ENCODE peak calls at places on chromosomes 5 and 9, in seven cellular contexts. G, J, P, T, R, N and K are unnamed samples.

GRCh38 chr5:38011641-38012188 is 171.9 kb upstream of the GDNF start:
- DNase-seq in G (no peak), J (no peak), P (no peak), T (no peak), R (no peak), N (no peak), K (no peak)

GRCh38 chr5:153559926-153560325 is 69.5 kb downstream of the GRIA1 start:
- DNase-seq in G (no peak), J (no peak), P (no peak), T (no peak), R (no peak), N (no peak), K (no peak)

GRCh38 chr9:129885018-129885669 is 49.9 kb downstream of the USP20 start:
- DNase-seq in G (peak; percentile 23), J (no peak), P (no peak), T (no peak), R (peak; percentile 54), N (no peak), K (no peak)

GRCh38 chr5:180804129-180804601 is 1.6 kb upstream of the MGAT1 start:
- DNase-seq in G (no peak), J (no peak), P (no peak), T (no peak), R (peak; percentile 45), N (no peak), K (no peak)

GRCh38 chr9:27181381-27181780 is 72.4 kb downstream of the TEK start:
- DNase-seq in G (peak; percentile 80), J (no peak), P (no peak), T (no peak), R (no peak), N (no peak), K (no peak)

GRCh38 chr5:125152461-125153189 is 406.2 kb upstream of the ZNF608 start:
- DNase-seq in G (no peak), J (no peak), P (no peak), T (no peak), R (no peak), N (no peak), K (no peak)

GRCh38 chr5:6243706-6244105 is 134.6 kb downstream of the MED10 start:
- DNase-seq in G (no peak), J (no peak), P (no peak), T (no peak), R (no peak), N (no peak), K (no peak)

GRCh38 chr5:122313941-122314340 is 1.9 kb downstream of the SNCAIP start:
- DNase-seq in G (no peak), J (no peak), P (no peak), T (no peak), R (no peak), N (no peak), K (no peak)

GRCh38 chr5:150245111-150245789 is 44.3 kb downstream of the CAMK2A start:
- DNase-seq in G (peak; percentile 31), J (no peak), P (no peak), T (no peak), R (no peak), N (no peak), K (no peak)

GRCh38 chr5:113606298-113607134 is 93.0 kb downstream of the YTHDC2 start:
- DNase-seq in G (peak; percentile 70), J (peak; percentile 11), P (peak; percentile 23), T (peak; percentile 66), R (peak; percentile 36), N (no peak), K (peak; percentile 7)

GRCh38 chr9:2859776-2860379 is 16.0 kb upstream of the PUM3 start:
- DNase-seq in G (peak; percentile 71), J (peak; percentile 10), P (no peak), T (peak; percentile 79), R (peak; percentile 68), N (no peak), K (peak; percentile 19)

GRCh38 chr5:127878174-127878750 is 175.1 kb downstream of the CCDC192 start:
- DNase-seq in G (peak; percentile 86), J (no peak), P (no peak), T (peak; percentile 62), R (peak; percentile 14), N (no peak), K (no peak)

GRCh38 chr5:135951257-135951656 is 3.5 kb downstream of the LECT2 start:
- DNase-seq in G (no peak), J (no peak), P (no peak), T (no peak), R (no peak), N (no peak), K (no peak)